ENCODE peak calls at places on chromosomes 1 and 21, in nine cellular contexts. T is amygdala, W is NCI-H1092 treated with DMSO at 0.1 percent for 48 hours, C is HT1080, D is AG08395, G is NAMALWA, K is T-helper 1 cell, H is cardiac muscle cell, Q is GM12891. Y is an unnamed sample.
A peak's percentile ranks its signal among the peaks of the same experiment; 100 is the strongest.

GRCh38 chr1:85371021-85371420 is 93.9 kb downstream of the DDAH1 start:
- DNase-seq in T (no peak), W (no peak), C (no peak), D (no peak), G (no peak), K (no peak), H (no peak), Q (no peak), Y (no peak)

GRCh38 chr1:192788184-192788583 is 20.7 kb upstream of the RGS2 start:
- DNase-seq in T (no peak), W (no peak), C (peak; percentile 73), D (peak; percentile 92), G (no peak), K (no peak), H (peak; percentile 65), Q (no peak), Y (no peak)

GRCh38 chr1:233907139-233907538 is 2.7 kb downstream of the SLC35F3 start:
- DNase-seq in T (no peak), W (no peak), C (no peak), D (no peak), G (no peak), K (no peak), H (no peak), Q (no peak), Y (no peak)

GRCh38 chr1:156705918-156706646 is 699 bp upstream of the CRABP2 start:
- DNase-seq in T (peak; percentile 27), W (peak; percentile 50), C (peak; percentile 37), D (peak; percentile 72), G (peak; percentile 66), K (peak; percentile 58), H (peak; percentile 71), Q (peak; percentile 86), Y (peak; percentile 65)

GRCh38 chr21:42056468-42056867 is 14.6 kb upstream of the UMODL1 start:
- DNase-seq in T (no peak), W (peak; percentile 53), C (no peak), D (peak; percentile 11), G (no peak), K (no peak), H (no peak), Q (no peak), Y (no peak)

GRCh38 chr1:206116191-206116872 is 856 bp downstream of the AVPR1B start:
- DNase-seq in T (no peak), W (no peak), C (no peak), D (no peak), G (no peak), K (no peak), H (no peak), Q (no peak), Y (no peak)

GRCh38 chr1:229582011-229582694 is 23.6 kb upstream of the ABCB10 start:
- DNase-seq in T (no peak), W (peak; percentile 37), C (no peak), D (no peak), G (no peak), K (no peak), H (peak; percentile 22), Q (no peak), Y (no peak)

GRCh38 chr1:145782166-145783099 is 41.5 kb downstream of the RNF115 start:
- DNase-seq in T (no peak), W (no peak), C (peak; percentile 91), D (peak; percentile 66), G (no peak), K (no peak), H (peak; percentile 82), Q (no peak), Y (no peak)

GRCh38 chr1:234108921-234109320 is 204.4 kb downstream of the SLC35F3 start:
- DNase-seq in T (no peak), W (no peak), C (peak; percentile 65), D (no peak), G (no peak), K (no peak), H (peak; percentile 4), Q (no peak), Y (no peak)

GRCh38 chr1:172269644-172270043 is 150.8 kb upstream of the C1orf105 start:
- DNase-seq in T (no peak), W (no peak), C (no peak), D (no peak), G (no peak), K (peak; percentile 66), H (peak; percentile 54), Q (no peak), Y (no peak)

GRCh38 chr1:184970691-184971161 is 3.6 kb downstream of the NIBAN1 start:
- DNase-seq in T (no peak), W (no peak), C (peak; percentile 64), D (no peak), G (no peak), K (no peak), H (peak; percentile 42), Q (no peak), Y (no peak)

GRCh38 chr1:23913212-23913880 is at the start of gene CNR2:
- DNase-seq in T (no peak), W (no peak), C (no peak), D (no peak), G (peak; percentile 70), K (peak; percentile 15), H (no peak), Q (no peak), Y (no peak)

GRCh38 chr1:44031900-44032817 is 897 bp upstream of the SLC6A9 start:
- DNase-seq in T (no peak), W (no peak), C (no peak), D (no peak), G (no peak), K (no peak), H (no peak), Q (no peak), Y (no peak)

GRCh38 chr1:220843481-220844011 is 35.7 kb upstream of the HLX start:
- DNase-seq in T (no peak), W (no peak), C (no peak), D (no peak), G (no peak), K (no peak), H (peak; percentile 57), Q (no peak), Y (no peak)

GRCh38 chr1:117095237-117095636 is 26.3 kb downstream of the TRIM45 start:
- DNase-seq in T (no peak), W (no peak), C (no peak), D (peak; percentile 62), G (no peak), K (no peak), H (no peak), Q (no peak), Y (no peak)

GRCh38 chr1:1777510-1777909 is 760 bp downstream of the NADK start:
- DNase-seq in T (no peak), W (no peak), C (peak; percentile 37), D (peak; percentile 41), G (peak; percentile 58), K (no peak), H (peak; percentile 51), Q (no peak), Y (no peak)

GRCh38 chr1:241706967-241707366 is 54.9 kb downstream of the WDR64 start:
- DNase-seq in T (no peak), W (no peak), C (peak; percentile 82), D (peak; percentile 55), G (no peak), K (no peak), H (no peak), Q (no peak), Y (no peak)

GRCh38 chr1:245878585-245878984 is 628.5 kb downstream of the SMYD3 start:
- DNase-seq in T (no peak), W (no peak), C (no peak), D (no peak), G (no peak), K (no peak), H (no peak), Q (no peak), Y (no peak)

GRCh38 chr1:27527223-27527856 is 37.4 kb upstream of the WASF2 start:
- DNase-seq in T (no peak), W (peak; percentile 98), C (no peak), D (no peak), G (peak; percentile 96), K (peak; percentile 37), H (peak; percentile 55), Q (peak; percentile 66), Y (peak; percentile 37)

Y was measured in effector CD4-positive, alpha-beta T cell.